ENCODE peak calls at places on chromosomes 2 and 18, in four cellular contexts. I is RKO; T is activated CD8-positive, alpha-beta memory T cell treated with anti-CD3 and anti-CD28 coated beads, Interleukin-2, amount 50 U/mL, for 4 hours; X is GM13976. G is an unnamed sample.
A peak's percentile ranks its signal among the peaks of the same experiment; 100 is the strongest.

GRCh38 chr2:71702071-71702970 is 249.0 kb downstream of the DYSF start:
- DNase-seq in X (no peak), T (no peak), I (no peak), G (no peak)

GRCh38 chr2:136238214-136238551 is 120.2 kb upstream of the CXCR4 start:
- DNase-seq in X (no peak), I (no peak), T (no peak), G (no peak)

GRCh38 chr2:232322560-232323327 is 55.8 kb upstream of the ALPP start:
- DNase-seq in I (no peak), X (no peak), T (no peak), G (no peak)

GRCh38 chr2:33712674-33713073 is 113.6 kb upstream of the FAM98A start:
- DNase-seq in X (no peak), I (no peak), T (no peak), G (no peak)

GRCh38 chr2:222336442-222336841 is 37.6 kb upstream of the PAX3 start:
- DNase-seq in I (no peak), X (no peak), T (no peak), G (no peak)

GRCh38 chr2:4175343-4175742 is 472.0 kb downstream of the DCDC2C start:
- DNase-seq in T (no peak), X (no peak), I (no peak), G (no peak)

GRCh38 chr2:42567806-42568429 is 514 bp upstream of the MTA3 start:
- DNase-seq in X (peak; percentile 68), T (peak; percentile 17), I (no peak), G (peak; percentile 31)

GRCh38 chr2:42794271-42795046 is 2.1 kb upstream of the HAAO start:
- DNase-seq in X (no peak), I (no peak), T (no peak), G (peak; percentile 79)

GRCh38 chr2:148974126-148974525 is 64.4 kb upstream of the LYPD6B start:
- DNase-seq in X (no peak), T (no peak), I (no peak), G (no peak)

GRCh38 chr2:36579297-36579664 is 18.7 kb downstream of the FEZ2 start:
- DNase-seq in I (no peak), X (no peak), T (no peak), G (no peak)

GRCh38 chr2:111165084-111165483 is 44.4 kb downstream of the BCL2L11 start:
- DNase-seq in I (no peak), T (no peak), X (no peak), G (no peak)

GRCh38 chr18:22169889-22170420 is 566 bp downstream of the GATA6 start:
- DNase-seq in I (peak; percentile 43), T (no peak), X (no peak), G (no peak)

GRCh38 chr18:47204908-47205522 is 28.9 kb upstream of the IER3IP1 start:
- DNase-seq in T (peak; percentile 36), X (peak; percentile 31), I (peak; percentile 57), G (no peak)

GRCh38 chr2:225033440-225034390 is 8.6 kb downstream of the DOCK10 start:
- DNase-seq in I (no peak), X (no peak), T (no peak), G (no peak)

GRCh38 chr2:102032368-102033027 is 40.7 kb downstream of the IL1R2 start:
- DNase-seq in T (no peak), X (no peak), I (no peak), G (no peak)

GRCh38 chr2:44817673-44818335 is 123.7 kb upstream of the SIX3 start:
- DNase-seq in I (no peak), X (no peak), T (no peak), G (no peak)

GRCh38 chr2:241882090-241882625 is 12.6 kb downstream of the RTP5 start:
- DNase-seq in X (peak; percentile 88), T (peak; percentile 76), I (peak; percentile 71), G (no peak)

GRCh38 chr2:31033032-31033431 is 105.2 kb downstream of the GALNT14 start:
- DNase-seq in X (no peak), I (no peak), T (no peak), G (no peak)

GRCh38 chr18:55405655-55406373 is 182.2 kb downstream of the TCF4 start:
- DNase-seq in X (no peak), T (no peak), I (peak; percentile 59), G (no peak)

GRCh38 chr2:96404446-96405373 is 69.1 kb downstream of the NCAPH start:
- DNase-seq in T (no peak), I (no peak), X (no peak), G (no peak)

GRCh38 chr2:140580799-140581198 is 1550.0 kb downstream of the LRP1B start:
- DNase-seq in X (no peak), I (no peak), T (no peak), G (peak; percentile 5)

GRCh38 chr2:61853086-61853847 is 593 bp downstream of the FAM161A start:
- DNase-seq in X (peak; percentile 78), I (peak; percentile 65), T (no peak), G (peak; percentile 60)

GRCh38 chr2:238236571-238236970 is 3.3 kb downstream of the HES6 start:
- DNase-seq in I (no peak), T (no peak), X (no peak), G (no peak)

GRCh38 chr2:219207884-219208740 is 1.5 kb downstream of the ZFAND2B start:
- DNase-seq in X (no peak), I (peak; percentile 39), T (no peak), G (no peak)

GRCh38 chr18:51030537-51031258 is 685 bp downstream of the SMAD4 start:
- DNase-seq in I (peak; percentile 57), X (peak; percentile 80), T (peak; percentile 64), G (peak; percentile 36)

GRCh38 chr18:54129448-54130134 is 94.9 kb downstream of the MBD2 start:
- DNase-seq in T (no peak), X (peak; percentile 37), I (no peak), G (no peak)